ENCODE peak calls at places on chromosomes 12 and 14, in seven cellular contexts. O is spleen, U is AG04450, R is pancreas, Z is aorta, H is endodermal cell, K is upper lobe of right lung. L is an unnamed sample.

GRCh38 chr14:97379091-97379531 is 581.9 kb downstream of the VRK1 start:
- DNase-seq in Z (no peak), H (peak; percentile 73), U (no peak), R (no peak), O (no peak), K (no peak), L (no peak)

GRCh38 chr12:38327356-38327755 is 10.8 kb downstream of the ALG10B start:
- DNase-seq in Z (no peak), H (no peak), R (no peak), U (no peak), O (no peak), K (no peak), L (no peak)

GRCh38 chr12:21642707-21643389 is 14.8 kb downstream of the LDHB start:
- DNase-seq in O (no peak), K (no peak), R (no peak), Z (no peak), U (no peak), H (no peak), L (no peak)

GRCh38 chr14:64702493-64703392 is 1.5 kb upstream of the PLEKHG3 start:
- DNase-seq in K (peak; percentile 82), Z (no peak), O (peak; percentile 77), R (peak; percentile 72), H (peak; percentile 96), U (no peak), L (no peak)

GRCh38 chr14:82045339-82045738 is 511.7 kb upstream of the SEL1L start:
- DNase-seq in K (no peak), H (no peak), R (no peak), O (no peak), U (no peak), Z (no peak), L (no peak)

GRCh38 chr12:120117961-120118709 is 1.6 kb upstream of the RAB35 start:
- DNase-seq in U (no peak), O (no peak), K (no peak), R (no peak), H (peak; percentile 91), Z (no peak), L (no peak)

GRCh38 chr12:76190249-76190648 is 105.8 kb upstream of the NAP1L1 start:
- DNase-seq in K (no peak), U (no peak), Z (no peak), H (no peak), O (no peak), R (no peak), L (no peak)

GRCh38 chr12:31702047-31702446 is 26.8 kb downstream of the AMN1 start:
- DNase-seq in H (peak; percentile 69), K (no peak), R (no peak), U (no peak), Z (no peak), O (no peak), L (no peak)

GRCh38 chr12:93165384-93165932 is 212.3 kb upstream of the NUDT4 start:
- DNase-seq in U (no peak), R (no peak), K (no peak), Z (no peak), H (peak; percentile 53), O (no peak), L (no peak)

GRCh38 chr14:69484444-69485113 is at the start of gene PLEKHD1:
- DNase-seq in O (no peak), Z (no peak), H (peak; percentile 96), U (no peak), R (no peak), K (peak; percentile 85), L (no peak)

GRCh38 chr12:16112151-16112550 is 165.3 kb downstream of the SLC15A5 start:
- DNase-seq in O (no peak), H (peak; percentile 69), Z (no peak), U (no peak), R (no peak), K (no peak), L (no peak)

GRCh38 chr14:24251880-24252288 is 9.5 kb upstream of the TINF2 start:
- DNase-seq in K (peak; percentile 34), H (peak; percentile 59), O (no peak), R (no peak), U (no peak), Z (no peak), L (no peak)

GRCh38 chr14:77186911-77187648 is 5.5 kb downstream of the TMEM63C start:
- DNase-seq in Z (no peak), U (no peak), H (peak; percentile 64), K (no peak), O (no peak), R (peak; percentile 73), L (no peak)

GRCh38 chr12:113346387-113346786 is 11.5 kb upstream of the SLC8B1 start:
- DNase-seq in O (no peak), U (no peak), K (no peak), H (no peak), Z (no peak), R (no peak), L (no peak)

GRCh38 chr12:11875414-11875935 is 195.3 kb upstream of the BCL2L14 start:
- DNase-seq in K (no peak), O (no peak), U (no peak), Z (no peak), H (no peak), R (no peak), L (no peak)

GRCh38 chr14:37247777-37248461 is 50.2 kb downstream of the MIPOL1 start:
- DNase-seq in O (no peak), U (no peak), H (no peak), Z (no peak), K (no peak), R (no peak), L (no peak)

GRCh38 chr14:100341301-100342031 is 18.3 kb downstream of the SLC25A47 start:
- DNase-seq in Z (peak; percentile 81), H (no peak), O (peak; percentile 74), K (peak; percentile 61), R (no peak), U (peak; percentile 55), L (no peak)

GRCh38 chr12:113559466-113559865 is 87.8 kb upstream of the LHX5 start:
- DNase-seq in Z (no peak), K (no peak), R (no peak), H (no peak), O (no peak), U (no peak), L (no peak)

GRCh38 chr14:88870777-88871176 is 46.3 kb downstream of the TTC8 start:
- DNase-seq in R (no peak), O (no peak), Z (no peak), K (no peak), U (no peak), H (no peak), L (no peak)

GRCh38 chr12:49146406-49146805 is 15.2 kb upstream of the TUBA1B start:
- DNase-seq in H (no peak), K (no peak), U (no peak), Z (no peak), O (no peak), R (no peak), L (no peak)

GRCh38 chr12:124381454-124382207 is 86.7 kb downstream of the RFLNA start:
- DNase-seq in R (peak; percentile 79), Z (peak; percentile 96), H (no peak), U (no peak), K (peak; percentile 96), O (peak; percentile 93), L (peak; percentile 96)
- H3K27ac ChIP-seq in R (peak overlapping the region; percentile 29), Z (peak overlapping the region; percentile 18), H (no peak overlapping the region), U (peak overlapping the region; percentile 68), K (peak overlapping the region; percentile 81), O (peak overlapping the region; percentile 83), L (peak overlapping the region; percentile 96)

GRCh38 chr14:72616294-72616693 is 277.6 kb downstream of the DPF3 start:
- DNase-seq in K (no peak), O (no peak), H (no peak), Z (no peak), R (no peak), U (peak; percentile 54), L (no peak)

GRCh38 chr14:72615511-72616121 is 278.3 kb downstream of the DPF3 start:
- DNase-seq in H (peak; percentile 40), O (no peak), R (no peak), Z (no peak), U (no peak), K (no peak), L (peak; percentile 44)

GRCh38 chr14:72613975-72614319 is 280.0 kb downstream of the DPF3 start:
- DNase-seq in U (no peak), K (no peak), H (peak; percentile 38), Z (no peak), O (no peak), R (no peak), L (no peak)

GRCh38 chr14:72614365-72614764 is 279.5 kb downstream of the DPF3 start:
- DNase-seq in U (no peak), Z (no peak), H (peak; percentile 29), K (no peak), R (no peak), O (no peak), L (no peak)

DNA sequence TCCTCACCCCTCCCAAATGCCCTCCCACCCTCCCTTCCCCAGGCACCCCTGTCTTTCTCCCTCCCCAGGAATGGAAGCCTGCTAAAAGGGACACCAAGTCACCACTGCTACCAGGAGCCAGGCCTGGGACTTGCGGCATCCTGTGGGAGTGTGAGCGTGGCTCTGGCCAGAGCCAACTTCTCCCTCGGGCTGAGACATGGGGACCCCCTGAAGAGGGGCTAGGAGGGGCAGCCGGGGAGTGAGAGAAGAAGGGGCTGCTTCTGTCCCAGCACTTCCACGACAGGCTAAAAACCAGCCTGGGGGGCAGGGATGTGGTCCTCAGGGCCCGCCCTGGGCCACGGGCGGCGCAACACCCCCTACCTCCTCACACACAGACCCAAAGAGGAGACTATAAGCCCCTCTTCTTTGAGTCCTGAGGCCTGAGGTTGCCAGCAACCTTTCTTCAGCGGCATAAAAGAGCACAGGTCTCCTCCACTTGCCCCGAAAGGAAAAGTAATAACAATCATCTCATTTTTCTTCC is 278.9 kb downstream of the DPF3 start:
- DNase-seq in K (no peak), U (no peak), R (no peak), Z (no peak), O (no peak), H (peak; percentile 29), L (no peak)
- H3K27ac ChIP-seq in K (no peak overlapping the region), U (peak overlapping the region; percentile 78), R (no peak overlapping the region), Z (no peak overlapping the region), O (peak overlapping the region; percentile 83), H (no peak overlapping the region), L (peak overlapping the region; percentile 88)

GRCh38 chr12:106079148-106079738 is 59.5 kb downstream of the NUAK1 start:
- DNase-seq in O (no peak), H (peak; percentile 40), R (no peak), K (no peak), U (no peak), Z (no peak), L (no peak)

GRCh38 chr12:106080786-106081185 is 58.0 kb downstream of the NUAK1 start:
- DNase-seq in R (no peak), O (no peak), K (no peak), U (no peak), H (no peak), Z (no peak), L (no peak)

GRCh38 chr12:106080111-106080732 is 58.5 kb downstream of the NUAK1 start:
- DNase-seq in R (no peak), H (peak; percentile 72), Z (no peak), O (no peak), K (no peak), U (no peak), L (no peak)

GRCh38 chr12:106082216-106083175 is 56.3 kb downstream of the NUAK1 start:
- DNase-seq in Z (no peak), U (no peak), H (no peak), O (no peak), R (no peak), K (no peak), L (no peak)

GRCh38 chr12:106081606-106082005 is 57.1 kb downstream of the NUAK1 start:
- DNase-seq in Z (no peak), O (no peak), H (no peak), U (no peak), R (no peak), K (no peak), L (no peak)
- H3K27ac ChIP-seq in Z (peak overlapping the region; percentile 85), O (no peak overlapping the region), H (no peak overlapping the region), U (peak overlapping the region; percentile 66), R (no peak overlapping the region), K (no peak overlapping the region), L (no peak overlapping the region)

GRCh38 chr12:108643941-108644742 is 10.4 kb upstream of the SELPLG start:
- DNase-seq in K (peak; percentile 87), R (peak; percentile 22), Z (peak; percentile 86), O (peak; percentile 69), H (peak; percentile 41), U (no peak), L (peak; percentile 81)
- H3K27ac ChIP-seq in K (peak overlapping the region; percentile 79), R (no peak overlapping the region), Z (no peak overlapping the region), O (peak overlapping the region; percentile 84), H (no peak overlapping the region), U (no peak overlapping the region), L (peak overlapping the region; percentile 64)